ENCODE peak calls at places on chromosomes 13 and 19, in five cellular contexts. Z is AG20443; N is posterior vena cava; F is posterior cingulate gyrus; D is activated T-cell treated with anti-CD3 and anti-CD28 coated beads, Interleukin-2, amount 50 U/mL, for 72 hours. Q is an unnamed sample.

GRCh38 chr19:51274037-51274370 is 23.1 kb downstream of the SIGLECL1 start:
- DNase-seq in N (no peak), F (no peak), Z (no peak), D (no peak), Q (no peak)

GRCh38 chr19:7845390-7846179 is 15.6 kb downstream of the EVI5L start:
- DNase-seq in F (peak; percentile 75), N (no peak), Z (no peak), D (no peak), Q (no peak)

GRCh38 chr19:44725251-44725650 is 23.3 kb upstream of the BCL3 start:
- DNase-seq in D (no peak), Z (no peak), N (no peak), F (peak; percentile 79), Q (no peak)

GRCh38 chr13:113776231-113777125 is 17.5 kb downstream of the TMEM255B start:
- DNase-seq in Z (no peak), F (peak; percentile 81), D (no peak), N (peak; percentile 67), Q (no peak)

GRCh38 chr13:112060899-112061366 is 6.0 kb upstream of the SOX1 start:
- DNase-seq in N (no peak), F (peak; percentile 70), Z (no peak), D (no peak), Q (no peak)

GRCh38 chr19:7923295-7924191 is 2.4 kb downstream of the CTXN1 start:
- DNase-seq in Z (no peak), F (peak; percentile 90), D (no peak), N (no peak), Q (no peak)

GRCh38 chr19:6056801-6057650 is 53.3 kb downstream of the RFX2 start:
- DNase-seq in D (no peak), N (peak; percentile 96), Z (peak; percentile 87), F (peak; percentile 85), Q (no peak)

GRCh38 chr19:54470991-54471782 is 1.9 kb downstream of the CDC42EP5 start:
- DNase-seq in F (peak; percentile 91), N (peak; percentile 83), D (no peak), Z (peak; percentile 35), Q (no peak)

GRCh38 chr19:38682872-38683392 is 35.5 kb downstream of the ACTN4 start:
- DNase-seq in Z (no peak), F (no peak), N (no peak), D (no peak), Q (no peak)

GRCh38 chr13:39401756-39402155 is 201.2 kb downstream of the LHFPL6 start:
- DNase-seq in Z (no peak), N (no peak), F (no peak), D (no peak), Q (no peak)

GRCh38 chr13:49265822-49266221 is 18.1 kb downstream of the CDADC1 start:
- DNase-seq in D (no peak), Z (peak; percentile 13), F (no peak), N (no peak), Q (no peak)

GRCh38 chr19:15337202-15337601 is 4.9 kb upstream of the BRD4 start:
- DNase-seq in Z (peak; percentile 67), F (peak; percentile 19), N (no peak), D (no peak), Q (no peak)

GRCh38 chr19:35641515-35642151 is at the start of gene ETV2:
- DNase-seq in F (no peak), D (peak; percentile 69), Z (no peak), N (no peak), Q (peak; percentile 72)

GRCh38 chr19:1554968-1555801 is 12.9 kb downstream of the MEX3D start:
- DNase-seq in D (no peak), N (no peak), F (no peak), Z (no peak), Q (no peak)

GRCh38 chr13:33665776-33666175 is 152.2 kb upstream of the RFC3 start:
- DNase-seq in Z (no peak), F (no peak), D (no peak), N (no peak), Q (no peak)

GRCh38 chr19:31894451-31894850 is 451.0 kb upstream of the ZNF507 start:
- DNase-seq in F (no peak), D (no peak), Z (no peak), N (no peak), Q (no peak)

GRCh38 chr19:33805840-33806433 is 9.3 kb downstream of the KCTD15 start:
- DNase-seq in Z (no peak), D (no peak), N (no peak), F (no peak), Q (no peak)

GRCh38 chr13:38804536-38804935 is 117.7 kb downstream of the FREM2 start:
- DNase-seq in N (no peak), F (no peak), D (no peak), Z (no peak), Q (no peak)

GRCh38 chr19:43306097-43306496 is 36.8 kb upstream of the PSG9 start:
- DNase-seq in N (no peak), Z (peak; percentile 58), D (no peak), F (no peak), Q (no peak)

Q was measured in GM13977.